ENCODE peak calls at places on chromosomes 5 and 9, in seven cellular contexts. L is AG08395; K is activated CD8-positive, alpha-beta memory T cell treated with anti-CD3 and anti-CD28 coated beads for 24 hours; X is Right ventricle myocardium superior; N is iris pigment epithelial cell; B is mammary epithelial cell; W is HEK293T. J is an unnamed sample.

GRCh38 chr5:173920024-173920753 is 32.0 kb downstream of the CPEB4 start:
- DNase-seq in X (no peak), W (no peak), L (no peak), K (no peak), N (peak), B (no peak), J (no peak)

GRCh38 chr9:87076825-87077224 is 129.5 kb upstream of the GAS1 start:
- DNase-seq in L (no peak), X (no peak), W (no peak), K (no peak), N (peak), B (no peak), J (no peak)

GRCh38 chr9:117307701-117308100 is 107.2 kb downstream of the ASTN2 start:
- DNase-seq in B (no peak), X (no peak), N (no peak), K (no peak), W (no peak), L (no peak), J (no peak)

GRCh38 chr9:133163559-133164208 is at the start of gene GBGT1:
- DNase-seq in X (peak), L (peak), W (no peak), K (peak), B (no peak), N (no peak), J (no peak)

GRCh38 chr5:41648976-41649375 is 138.6 kb upstream of the PLCXD3 start:
- DNase-seq in W (no peak), L (no peak), X (no peak), B (no peak), N (no peak), K (no peak), J (no peak)

GRCh38 chr5:153654444-153654843 is 164.0 kb downstream of the GRIA1 start:
- DNase-seq in W (no peak), N (peak), B (peak), X (no peak), K (no peak), L (peak), J (no peak)

GRCh38 chr9:129023036-129023907 is 4.9 kb downstream of the SH3GLB2 start:
- DNase-seq in B (peak), N (peak), K (no peak), L (peak), W (peak), X (peak), J (peak)

GRCh38 chr5:37739817-37740261 is 100.0 kb downstream of the GDNF start:
- DNase-seq in L (peak), X (no peak), B (no peak), N (peak), K (no peak), W (no peak), J (peak)

GRCh38 chr5:37495210-37495609 is 116.1 kb downstream of the WDR70 start:
- DNase-seq in B (peak), X (no peak), L (peak), N (peak), K (no peak), W (no peak), J (peak)

GRCh38 chr9:136902259-136902821 is 16.0 kb downstream of the TRAF2 start:
- DNase-seq in L (peak), N (peak), B (peak), X (peak), K (no peak), W (no peak), J (peak)

GRCh38 chr9:21883642-21884041 is 81.2 kb downstream of the MTAP start:
- DNase-seq in L (no peak), B (no peak), X (no peak), N (no peak), K (no peak), W (no peak), J (no peak)

GRCh38 chr5:144297083-144297482 is 126.4 kb downstream of the KCTD16 start:
- DNase-seq in B (no peak), X (no peak), K (no peak), L (no peak), N (no peak), W (no peak), J (no peak)

J was measured in stromal cell of bone marrow.